ENCODE peak calls at places on chromosomes 4 and X, in eight cellular contexts. H, L, R, Y, X, A, U and C are unnamed samples. For H3K27me3, the result is how much of the 10 kb centered on the place peaks cover.

GRCh38 chr4:153079824-153080486 is 124.3 kb upstream of the TRIM2 start:
- DNase-seq in U (no peak), X (peak), L (no peak), H (no peak), R (no peak), A (no peak), Y (no peak), C (no peak)

GRCh38 chr4:15065516-15065915 is 63.2 kb downstream of the CPEB2 start:
- DNase-seq in H (peak), Y (no peak), A (no peak), U (no peak), R (no peak), L (no peak), X (no peak), C (no peak)

GRCh38 chr4:137069473-137069872 is 462.8 kb downstream of the PCDH18 start:
- DNase-seq in A (no peak), U (no peak), X (no peak), Y (no peak), H (no peak), L (no peak), R (no peak), C (no peak)

GRCh38 chrX:76893930-76894329 is 466.4 kb downstream of the MAGEE1 start:
- DNase-seq in R (no peak), Y (no peak), A (no peak), H (no peak), L (no peak), U (peak), X (no peak), C (peak)

GRCh38 chrX:106263817-106264216 is 95.7 kb downstream of the PWWP3B start:
- DNase-seq in X (no peak), L (no peak), H (peak), Y (no peak), R (no peak), U (no peak), A (peak), C (no peak)

GRCh38 chrX:52346462-52347165 is 22.2 kb upstream of the XAGE2 start:
- DNase-seq in Y (no peak), H (peak), X (no peak), U (no peak), R (no peak), A (no peak), L (no peak), C (no peak)

GRCh38 chr4:10086506-10087120 is 30.0 kb downstream of the WDR1 start:
- DNase-seq in R (no peak), Y (no peak), X (no peak), H (no peak), L (no peak), U (no peak), A (no peak), C (no peak)

GRCh38 chrX:37347420-37347819 is 1.7 kb upstream of the PRRG1 start:
- DNase-seq in H (no peak), U (no peak), L (peak), X (no peak), A (peak), R (no peak), Y (no peak), C (no peak)

GRCh38 chrX:51461053-51462050 is 35.0 kb downstream of the NUDT11 start:
- DNase-seq in U (peak), X (peak), A (peak), Y (peak), R (no peak), L (peak), H (peak), C (peak)

GRCh38 chr4:174764105-174764729 is 64.8 kb downstream of the GLRA3 start:
- DNase-seq in H (peak), Y (peak), X (no peak), A (peak), U (peak), L (peak), R (no peak), C (peak)

GRCh38 chrX:44101300-44101699 is 128.1 kb upstream of the NDP start:
- DNase-seq in L (no peak), X (no peak), U (no peak), Y (no peak), R (no peak), A (no peak), H (peak), C (no peak)

GRCh38 chr4:87047281-87047798 is 112.5 kb downstream of the AFF1 start:
- DNase-seq in R (no peak), A (no peak), L (no peak), Y (no peak), H (no peak), X (no peak), U (no peak), C (no peak)

GRCh38 chr4:87044511-87045369 is 109.9 kb downstream of the AFF1 start:
- DNase-seq in H (no peak), X (no peak), L (peak), U (peak), R (no peak), A (no peak), Y (peak), C (no peak)

GRCh38 chr4:87046111-87046510 is 111.3 kb downstream of the AFF1 start:
- DNase-seq in H (no peak), U (peak), Y (no peak), R (no peak), A (no peak), L (no peak), X (no peak), C (no peak)

GRCh38 chr4:87042986-87043820 is 108.4 kb downstream of the AFF1 start:
- DNase-seq in L (peak), R (no peak), H (no peak), A (no peak), Y (no peak), X (no peak), U (no peak), C (no peak)

GRCh38 chr4:87045659-87046058 is 110.8 kb downstream of the AFF1 start:
- DNase-seq in Y (no peak), A (no peak), H (no peak), U (no peak), X (no peak), R (no peak), L (no peak), C (no peak)
- H3K9ac ChIP-seq in Y (no peak), A (no peak), H (no peak), U (peak), X (no peak), R (no peak), L (no peak), C (no peak)

GRCh38 chr4:18630218-18631110 is 608.9 kb upstream of the LCORL start:
- DNase-seq in A (no peak), U (no peak), X (no peak), L (no peak), R (no peak), Y (no peak), H (no peak), C (no peak)

GRCh38 chr4:18641334-18641733 is 619.8 kb upstream of the LCORL start:
- DNase-seq in H (no peak), Y (no peak), U (no peak), L (no peak), R (no peak), X (no peak), A (no peak), C (no peak)

DNA sequence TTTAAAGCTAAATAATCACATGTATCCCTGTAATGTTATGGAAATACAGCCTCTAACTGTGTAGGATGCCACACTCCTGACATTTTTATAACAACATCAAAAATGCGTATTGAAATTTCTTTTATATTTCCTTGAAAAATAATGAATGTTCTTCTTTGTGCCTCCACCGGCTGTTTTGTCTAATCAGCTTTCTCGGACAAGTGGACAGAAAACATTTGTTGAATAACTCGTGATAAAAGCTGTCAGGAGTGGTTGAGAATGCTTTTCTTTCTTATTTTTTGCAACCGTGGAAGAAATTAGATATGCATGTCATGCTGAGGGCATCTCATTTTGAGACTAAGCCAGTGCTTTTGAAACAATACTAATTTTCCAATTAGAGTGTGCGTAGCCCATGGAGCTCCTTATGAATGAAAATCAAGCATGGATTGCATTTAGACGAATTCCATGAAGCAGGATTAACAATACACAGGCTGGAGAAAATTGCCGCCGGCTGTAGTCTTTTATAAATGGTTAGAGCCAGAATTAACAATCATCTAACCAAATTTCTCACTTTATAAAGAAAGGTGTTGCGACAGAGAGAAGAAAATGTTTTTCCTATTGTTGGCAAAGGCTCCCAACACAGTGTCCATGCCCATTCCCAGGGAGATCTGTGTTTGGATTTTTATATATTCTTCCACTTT is 614.6 kb upstream of the LCORL start:
- DNase-seq in Y (no peak), L (no peak), X (no peak), U (no peak), R (no peak), H (no peak), A (no peak), C (no peak)
- TF ChIP-seq EZH2 in Y (no peak), L (no peak), X (no peak), U (no peak), R (no peak), H (no peak), A (no peak), C (no peak)

GRCh38 chr4:80264825-80265224 is 1.6 kb upstream of the FGF5 start:
- DNase-seq in Y (no peak), A (no peak), U (no peak), R (no peak), H (no peak), L (no peak), X (no peak), C (no peak)
- H3K27me3 ChIP-seq in Y (under half), A (under half), U (half or more), R (under half), H (under half), L (half or more), X (under half), C (under half)

DNA sequence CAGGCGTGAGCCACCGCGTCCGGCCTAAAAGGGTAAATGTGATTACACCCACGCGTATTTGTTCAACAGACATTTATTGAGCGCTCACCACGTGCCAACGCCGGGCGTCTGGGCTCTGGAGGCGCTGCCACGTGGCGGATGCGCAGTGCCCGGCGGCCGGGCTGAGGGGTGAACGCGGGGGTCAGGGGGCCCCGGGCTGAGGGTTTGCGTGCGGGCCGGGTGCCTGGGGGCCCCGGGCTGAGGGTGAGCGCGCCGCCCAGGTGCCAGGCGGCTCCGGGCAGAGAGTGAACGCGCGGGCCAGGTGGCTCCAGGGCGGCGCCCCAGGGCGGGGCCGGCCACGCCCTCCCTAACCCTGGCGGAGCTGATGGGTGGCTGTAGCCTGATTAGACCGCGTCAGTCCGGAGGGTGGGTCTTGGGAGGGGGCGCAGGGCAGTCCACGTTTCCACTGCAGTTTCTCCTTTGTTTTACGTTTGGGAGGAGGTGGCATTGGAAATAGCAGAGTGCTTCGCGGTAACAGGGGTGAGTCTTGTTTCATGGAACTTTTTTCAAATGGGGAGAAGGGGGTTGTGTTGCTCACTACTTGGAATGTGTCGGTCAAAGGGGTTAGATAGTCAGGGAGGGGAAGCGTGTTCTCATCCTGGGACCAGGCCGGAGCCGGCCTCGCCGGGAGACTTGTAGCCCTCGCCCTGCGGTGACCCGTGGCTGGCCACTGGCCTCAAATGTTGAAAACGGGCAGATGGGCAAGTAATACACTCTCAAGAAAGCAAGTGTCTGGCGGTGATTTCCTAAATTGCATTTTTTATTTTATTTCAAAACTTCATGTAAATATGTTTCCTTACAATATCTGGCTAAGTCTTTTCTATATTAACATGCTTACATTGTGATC is at the start of gene ZFP42:
- DNase-seq in U (no peak), H (no peak), Y (no peak), R (no peak), X (no peak), L (peak), A (no peak), C (no peak)
- H3K9ac ChIP-seq in U (no peak), H (no peak), Y (no peak), R (no peak), X (no peak), L (peak), A (no peak), C (no peak)

GRCh38 chr4:127622621-127622922 is 10.2 kb upstream of the INTU start:
- DNase-seq in X (no peak), A (no peak), H (no peak), R (no peak), L (no peak), U (no peak), Y (no peak), C (no peak)
- TF ChIP-seq EZH2 in X (no peak), A (peak), H (no peak), R (no peak), L (no peak), U (no peak), Y (no peak), C (no peak)

GRCh38 chr4:1534876-1535526 is 128.8 kb upstream of the NKX1-1 start:
- DNase-seq in Y (no peak), A (no peak), U (no peak), H (no peak), L (no peak), R (no peak), X (no peak), C (no peak)
- H3K27me3 ChIP-seq in Y (under half), A (under half), U (under half), H (under half), L (under half), R (under half), X (under half), C (under half)

DNA sequence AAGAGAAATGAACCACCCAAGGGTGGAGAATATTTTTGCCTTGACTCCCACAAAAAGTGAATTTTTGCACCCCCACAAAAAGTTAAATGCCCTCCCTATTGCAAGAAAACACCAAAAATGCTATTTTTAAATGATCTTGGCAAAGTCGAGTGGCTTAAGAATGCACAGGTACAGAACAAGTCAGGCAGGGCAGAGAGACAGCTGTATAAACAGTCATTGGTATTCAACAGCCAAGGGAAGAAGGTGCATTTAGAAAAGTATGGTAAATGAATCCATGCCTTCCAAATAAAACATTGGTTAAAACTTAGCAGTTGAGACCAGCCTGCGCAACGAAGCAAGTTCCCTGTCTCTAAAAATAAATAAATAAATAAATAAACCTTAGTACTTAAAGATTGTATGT is 169.3 kb downstream of the CHIC2 start:
- DNase-seq in X (no peak), R (no peak), A (peak), H (no peak), Y (no peak), L (no peak), U (no peak), C (no peak)
- H3K9ac ChIP-seq in X (no peak), R (no peak), A (no peak), H (no peak), Y (no peak), L (no peak), U (no peak), C (no peak)

GRCh38 chrX:9282325-9282724 is 182.5 kb upstream of the TBL1X start:
- DNase-seq in L (no peak), X (no peak), Y (no peak), A (no peak), U (no peak), H (no peak), R (no peak), C (no peak)
- TF ChIP-seq EZH2 in L (no peak), X (no peak), Y (no peak), A (no peak), U (no peak), H (no peak), R (no peak), C (no peak)

GRCh38 chr4:1511441-1512041 is 105.3 kb upstream of the NKX1-1 start:
- DNase-seq in A (no peak), H (no peak), Y (peak), U (peak), R (no peak), X (no peak), L (no peak), C (peak)

GRCh38 chr4:1512081-1512737 is 106.0 kb upstream of the NKX1-1 start:
- DNase-seq in U (no peak), Y (no peak), L (no peak), R (no peak), X (no peak), H (no peak), A (no peak), C (no peak)

GRCh38 chr4:1514612-1515011 is 108.4 kb upstream of the NKX1-1 start:
- DNase-seq in R (no peak), U (no peak), L (no peak), A (no peak), Y (no peak), X (no peak), H (no peak), C (no peak)

GRCh38 chr4:1513936-1514483 is 107.8 kb upstream of the NKX1-1 start:
- DNase-seq in R (no peak), U (no peak), X (no peak), L (no peak), Y (no peak), A (no peak), H (no peak), C (no peak)

GRCh38 chr4:1512738-1513660 is 106.8 kb upstream of the NKX1-1 start:
- DNase-seq in R (no peak), Y (peak), X (no peak), H (no peak), L (peak), A (no peak), U (peak), C (no peak)
- H3K27me3 ChIP-seq in R (under half), Y (under half), X (under half), H (under half), L (under half), A (under half), U (under half), C (under half)